ENCODE peak calls at places on chromosome 10, in five cellular contexts. W is neural progenitor cell, C is left ventricle myocardium inferior, V is body of pancreas, R is heart left ventricle. Q is an unnamed sample.
A peak's percentile ranks its signal among the peaks of the same experiment; 100 is the strongest.

GRCh38 chr10:119325131-119325530 is 117.8 kb downstream of the GRK5 start:
- DNase-seq in W (no peak), C (no peak), V (no peak), R (no peak), Q (no peak)

GRCh38 chr10:87634311-87634710 is 25.4 kb upstream of the PAPSS2 start:
- DNase-seq in W (no peak), C (no peak), V (no peak), R (no peak), Q (no peak)

GRCh38 chr10:70227548-70228320 is 5.5 kb downstream of the PPA1 start:
- DNase-seq in W (no peak), C (no peak), V (no peak), R (no peak), Q (no peak)

GRCh38 chr10:36725581-36726520 is 399.5 kb upstream of the ANKRD30A start:
- DNase-seq in W (peak; percentile 80), C (no peak), V (peak; percentile 50), R (peak; percentile 50), Q (peak; percentile 88)

GRCh38 chr10:13822475-13822874 is 235.7 kb downstream of the PRPF18 start:
- DNase-seq in W (no peak), C (no peak), V (no peak), R (no peak), Q (no peak)

GRCh38 chr10:9869185-9869584 is 1148.5 kb upstream of the CELF2 start:
- DNase-seq in W (no peak), C (no peak), V (no peak), R (no peak), Q (no peak)

GRCh38 chr10:46516660-46517416 is 39.6 kb downstream of the GPRIN2 start:
- DNase-seq in W (no peak), C (no peak), V (no peak), R (peak; percentile 25), Q (peak; percentile 54)

GRCh38 chr10:44233561-44234470 is 151.1 kb downstream of the CXCL12 start:
- DNase-seq in W (peak; percentile 96), C (peak; percentile 68), V (peak; percentile 22), R (peak; percentile 67), Q (peak; percentile 95)

GRCh38 chr10:132696204-132696603 is 89.7 kb downstream of the NKX6-2 start:
- DNase-seq in W (no peak), C (no peak), V (no peak), R (no peak), Q (peak; percentile 3)

GRCh38 chr10:124450010-124450782 is at the start of gene NKX1-2:
- DNase-seq in W (peak; percentile 93), C (no peak), V (no peak), R (no peak), Q (peak; percentile 96)

GRCh38 chr10:18594574-18595156 is 56.7 kb downstream of the NSUN6 start:
- DNase-seq in W (peak; percentile 36), C (no peak), V (no peak), R (peak; percentile 31), Q (peak; percentile 87)

GRCh38 chr10:123574299-123574698 is 91.9 kb upstream of the GPR26 start:
- DNase-seq in W (no peak), C (no peak), V (no peak), R (no peak), Q (peak; percentile 38)

GRCh38 chr10:79298403-79299244 is 48.6 kb upstream of the PPIF start:
- DNase-seq in W (no peak), C (no peak), V (peak; percentile 57), R (peak; percentile 72), Q (no peak)

GRCh38 chr10:12077580-12078180 is 8.9 kb downstream of the DHTKD1 start:
- DNase-seq in W (no peak), C (no peak), V (no peak), R (no peak), Q (no peak)

GRCh38 chr10:110918633-110919348 is at the start of gene BBIP1:
- DNase-seq in W (no peak), C (no peak), V (no peak), R (no peak), Q (no peak)

GRCh38 chr10:59968705-59969104 is 62.3 kb upstream of the CCDC6 start:
- DNase-seq in W (no peak), C (no peak), V (no peak), R (no peak), Q (no peak)

GRCh38 chr10:33337335-33337854 is 2.9 kb upstream of the NRP1 start:
- DNase-seq in W (no peak), C (peak; percentile 31), V (peak; percentile 52), R (peak; percentile 59), Q (peak; percentile 62)
- TF ChIP-seq CTCF in W (no peak), C (peak; percentile 48), V (peak; percentile 16), R (peak; percentile 26), Q (peak; percentile 54)

GRCh38 chr10:1309237-1309968 is 253.2 kb downstream of the WDR37 start:
- DNase-seq in W (no peak), C (no peak), V (no peak), R (no peak), Q (peak; percentile 80)
- TF ChIP-seq CTCF in W (no peak), C (no peak), V (no peak), R (no peak), Q (peak; percentile 42)

GRCh38 chr10:101217450-101218281 is 11.6 kb downstream of the LBX1 start:
- DNase-seq in W (peak; percentile 96), C (no peak), V (peak; percentile 49), R (no peak), Q (peak; percentile 94)
- TF ChIP-seq CTCF in W (peak; percentile 69), C (peak; percentile 21), V (peak; percentile 13), R (peak; percentile 47), Q (peak; percentile 76)

GRCh38 chr10:28302668-28303488 is at the start of gene MPP7:
- DNase-seq in W (peak; percentile 98), C (peak; percentile 95), V (peak; percentile 99), R (peak; percentile 97), Q (peak; percentile 99)
- TF ChIP-seq CTCF in W (peak; percentile 48), C (peak; percentile 48), V (peak; percentile 61), R (peak; percentile 50), Q (peak; percentile 68)

GRCh38 chr10:92915892-92916291 is 67.6 kb downstream of the EXOC6 start:
- DNase-seq in W (no peak), C (no peak), V (no peak), R (no peak), Q (no peak)

GRCh38 chr10:92916433-92916832 is 68.1 kb downstream of the EXOC6 start:
- DNase-seq in W (peak; percentile 28), C (no peak), V (no peak), R (no peak), Q (no peak)

GRCh38 chr10:92913973-92914372 is 65.7 kb downstream of the EXOC6 start:
- DNase-seq in W (peak; percentile 86), C (no peak), V (no peak), R (no peak), Q (peak; percentile 73)

DNA sequence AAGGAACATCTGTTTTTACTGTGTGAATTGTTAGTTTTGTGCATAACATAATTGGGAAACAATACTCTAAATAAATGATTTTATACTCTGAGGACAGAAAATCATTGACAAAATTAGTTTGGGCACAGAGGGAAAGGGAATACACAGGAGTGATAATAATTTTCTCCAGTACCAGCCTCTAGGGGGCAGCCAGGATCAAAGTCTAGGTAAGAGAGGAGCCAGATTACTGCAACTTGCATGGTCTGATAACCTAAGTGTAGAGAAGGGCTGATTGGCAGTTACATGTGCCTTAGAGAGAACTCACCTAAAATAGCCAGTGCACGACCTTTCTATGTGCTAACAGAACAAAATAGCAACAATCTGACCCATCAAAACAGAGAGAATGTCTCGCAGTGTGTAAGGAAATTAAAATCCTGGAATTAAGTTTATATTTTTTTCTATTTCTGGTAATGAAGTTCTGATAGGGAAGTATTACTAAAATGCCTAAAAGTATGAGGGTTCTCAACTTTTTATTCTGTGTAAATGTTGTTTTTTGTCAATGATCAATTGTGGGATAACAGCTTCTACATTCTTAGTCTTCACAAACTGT is 66.3 kb downstream of the EXOC6 start:
- DNase-seq in W (peak; percentile 72), C (no peak), V (peak; percentile 54), R (peak; percentile 40), Q (peak; percentile 85)
- TF ChIP-seq CTCF in W (peak; percentile 72), C (peak; percentile 72), V (peak; percentile 48), R (peak; percentile 75), Q (peak; percentile 89)

DNA sequence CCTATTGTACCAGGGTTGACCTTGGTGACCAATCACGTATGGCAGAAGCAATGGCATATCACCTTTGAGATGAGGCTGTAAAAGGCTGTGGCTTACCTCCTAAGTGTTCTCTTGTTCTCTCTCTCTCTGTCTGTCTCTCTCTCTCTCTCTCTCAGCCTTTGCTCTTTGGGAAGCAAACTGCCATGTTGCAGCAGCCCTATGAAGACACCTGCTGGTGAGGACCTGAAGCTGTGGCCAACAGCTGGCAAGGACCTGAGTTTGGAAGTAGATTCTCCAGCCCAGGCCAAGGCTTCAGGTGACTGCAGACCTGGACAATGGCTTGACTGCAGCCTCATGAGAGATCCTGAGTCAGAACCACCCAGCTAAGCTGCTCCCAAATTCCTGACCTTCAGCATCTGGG is 161.4 kb downstream of the GPAM start:
- DNase-seq in W (no peak), C (no peak), V (no peak), R (no peak), Q (peak; percentile 69)
- TF ChIP-seq CTCF in W (no peak), C (no peak), V (no peak), R (no peak), Q (peak; percentile 68)

GRCh38 chr10:122056431-122057094 is 67.6 kb downstream of the TACC2 start:
- DNase-seq in W (no peak), C (no peak), V (no peak), R (no peak), Q (no peak)

GRCh38 chr10:122053314-122053713 is 64.4 kb downstream of the TACC2 start:
- DNase-seq in W (no peak), C (no peak), V (no peak), R (no peak), Q (no peak)

GRCh38 chr10:122055252-122055651 is 66.3 kb downstream of the TACC2 start:
- DNase-seq in W (no peak), C (no peak), V (no peak), R (no peak), Q (no peak)

GRCh38 chr10:122052702-122053101 is 63.7 kb downstream of the TACC2 start:
- DNase-seq in W (no peak), C (no peak), V (no peak), R (no peak), Q (no peak)

GRCh38 chr10:122054046-122055025 is 65.4 kb downstream of the TACC2 start:
- DNase-seq in W (peak; percentile 75), C (peak; percentile 58), V (no peak), R (peak; percentile 74), Q (peak; percentile 87)
- TF ChIP-seq CTCF in W (peak; percentile 84), C (peak; percentile 83), V (peak; percentile 45), R (peak; percentile 80), Q (peak; percentile 93)

DNA sequence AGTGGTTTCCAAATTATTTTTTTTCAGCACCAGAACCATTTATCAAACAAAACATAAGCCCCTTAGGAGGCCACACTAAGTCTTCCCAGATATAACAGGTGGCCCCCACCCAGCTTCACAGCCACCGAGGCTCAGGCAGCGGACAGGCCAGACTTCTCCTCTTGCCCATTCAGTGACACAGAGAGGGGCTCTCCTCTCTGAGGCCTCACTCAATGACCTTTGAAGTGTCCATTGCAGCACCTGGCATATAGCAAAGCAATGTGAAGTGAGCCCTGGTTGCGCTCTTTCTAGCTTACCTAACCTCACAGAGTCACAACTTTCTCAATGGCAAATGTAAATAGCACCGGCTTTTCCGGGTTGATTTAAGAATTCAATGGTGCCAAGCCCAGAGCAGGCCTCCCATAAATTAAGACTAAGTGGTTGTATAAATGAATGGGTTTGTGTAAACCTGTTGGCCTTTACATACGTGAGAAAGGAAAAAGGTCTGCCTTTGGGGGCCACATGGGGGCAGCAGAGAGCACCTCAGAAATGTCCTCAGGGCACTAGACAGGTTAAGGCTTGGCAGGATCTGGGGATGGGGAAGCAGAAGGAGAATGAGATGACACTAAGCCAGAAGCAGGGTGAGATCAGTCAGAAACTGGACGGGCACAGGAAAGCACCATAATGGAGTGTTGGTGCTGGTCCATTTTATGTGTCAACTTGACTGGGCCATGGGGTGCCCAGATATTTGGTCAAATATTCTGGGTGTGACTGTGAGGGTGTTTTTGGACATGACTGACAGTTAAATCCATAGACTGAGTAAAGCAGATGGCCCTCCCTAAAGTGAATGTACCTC is 59.1 kb downstream of the FRMPD2 start:
- DNase-seq in W (peak; percentile 72), C (no peak), V (peak; percentile 50), R (no peak), Q (peak; percentile 90)
- TF ChIP-seq CTCF in W (peak; percentile 90), C (peak; percentile 64), V (peak; percentile 59), R (peak; percentile 55), Q (peak; percentile 93)